ENCODE peak calls at places on chromosomes 13 and 19, in eight cellular contexts. D is HT1080; W is choroid plexus epithelial cell; J is stimulated activated CD8-positive, alpha-beta memory T cell treated with anti-CD3 and anti-CD28 coated beads, Interleukin-12 subunit alpha, Interleukin-12 subunit beta, amount 100 ng/mL, for 4 hours; B is H1; K is AG09319; V is left colon; A is psoas muscle. T is an unnamed sample.
A peak's percentile ranks its signal among the peaks of the same experiment; 100 is the strongest.

GRCh38 chr19:48348039-48348438 is 15.7 kb downstream of the TMEM143 start:
- DNase-seq in D (no peak), W (peak; percentile 27), J (no peak), B (no peak), K (peak; percentile 42), V (no peak), A (no peak), T (no peak)

GRCh38 chr19:13622727-13623126 is 116.4 kb upstream of the CACNA1A start:
- DNase-seq in D (no peak), W (no peak), J (no peak), B (no peak), K (no peak), V (no peak), A (no peak), T (no peak)

GRCh38 chr13:108083056-108083455 is 132.3 kb downstream of the LIG4 start:
- DNase-seq in D (peak; percentile 81), W (peak; percentile 2), J (no peak), B (no peak), K (no peak), V (no peak), A (no peak), T (no peak)

GRCh38 chr13:30105381-30105780 is 202.0 kb downstream of the KATNAL1 start:
- DNase-seq in D (no peak), W (no peak), J (no peak), B (no peak), K (no peak), V (no peak), A (no peak), T (no peak)

GRCh38 chr19:35545855-35546381 is 492 bp downstream of the TMEM147 start:
- DNase-seq in D (peak; percentile 13), W (peak; percentile 18), J (peak; percentile 51), B (no peak), K (no peak), V (peak; percentile 63), A (peak; percentile 60), T (peak; percentile 68)

GRCh38 chr19:11530432-11530831 is 1.5 kb upstream of the ECSIT start:
- DNase-seq in D (peak; percentile 49), W (peak; percentile 93), J (no peak), B (peak; percentile 82), K (no peak), V (peak; percentile 77), A (peak; percentile 86), T (no peak)

GRCh38 chr13:81927347-81927746 is 1586.4 kb upstream of the SPRY2 start:
- DNase-seq in D (peak; percentile 10), W (peak; percentile 37), J (no peak), B (no peak), K (no peak), V (no peak), A (no peak), T (no peak)

GRCh38 chr19:1416014-1416841 is 8.8 kb downstream of the DAZAP1 start:
- DNase-seq in D (no peak), W (peak; percentile 61), J (no peak), B (no peak), K (no peak), V (no peak), A (no peak), T (no peak)

GRCh38 chr19:16342002-16342715 is 17.5 kb downstream of the KLF2 start:
- DNase-seq in D (no peak), W (no peak), J (peak; percentile 33), B (no peak), K (no peak), V (no peak), A (no peak), T (peak; percentile 49)

GRCh38 chr13:50994651-50995050 is 85.1 kb downstream of the RNASEH2B start:
- DNase-seq in D (no peak), W (no peak), J (no peak), B (no peak), K (no peak), V (no peak), A (peak; percentile 67), T (no peak)

GRCh38 chr13:111907341-111907880 is 159.5 kb upstream of the SOX1 start:
- DNase-seq in D (no peak), W (no peak), J (no peak), B (no peak), K (no peak), V (no peak), A (no peak), T (no peak)

GRCh38 chr19:46571495-46571894 is 29.6 kb upstream of the CALM3 start:
- DNase-seq in D (peak; percentile 42), W (peak; percentile 19), J (no peak), B (peak; percentile 44), K (no peak), V (no peak), A (no peak), T (no peak)

GRCh38 chr19:5679289-5680082 is 830 bp downstream of the MICOS13 start:
- DNase-seq in D (no peak), W (no peak), J (no peak), B (no peak), K (no peak), V (peak; percentile 48), A (no peak), T (no peak)

GRCh38 chr19:22144394-22144793 is 52.4 kb downstream of the ZNF676 start:
- DNase-seq in D (no peak), W (peak; percentile 48), J (no peak), B (no peak), K (no peak), V (no peak), A (no peak), T (no peak)

GRCh38 chr19:45254044-45254531 is 3.0 kb downstream of the MARK4 start:
- DNase-seq in D (no peak), W (no peak), J (no peak), B (no peak), K (no peak), V (no peak), A (no peak), T (no peak)

T was measured in natural killer cell.